ENCODE peak calls at places on chromosomes 1 and 21, in five cellular contexts. K is kidney, L is epithelial cell of esophagus, A is GM23338, C is stomach. H is an unnamed sample.

GRCh38 chr1:10694274-10694632 is 102.2 kb downstream of the CASZ1 start:
- DNase-seq in C (no peak), L (peak; percentile 75), A (peak; percentile 73), K (no peak), H (no peak)

GRCh38 chr1:74205236-74205635 is 7.2 kb downstream of the FPGT start:
- DNase-seq in A (peak; percentile 1), L (no peak), K (no peak), C (no peak), H (no peak)

GRCh38 chr21:38329176-38329575 is 72.4 kb downstream of the KCNJ15 start:
- DNase-seq in L (no peak), C (no peak), K (no peak), A (no peak), H (peak; percentile 31)

GRCh38 chr21:31873696-31874599 is 1.1 kb downstream of the HUNK start:
- DNase-seq in A (peak; percentile 73), C (peak; percentile 51), K (peak; percentile 85), L (no peak), H (no peak)

GRCh38 chr1:65514083-65514482 is 93.6 kb downstream of the LEPR start:
- DNase-seq in C (no peak), L (peak; percentile 43), A (no peak), K (no peak), H (no peak)

GRCh38 chr1:78587213-78587612 is 33.0 kb upstream of the IFI44L start:
- DNase-seq in A (no peak), K (no peak), C (no peak), L (peak; percentile 70), H (no peak)

GRCh38 chr1:110494036-110494435 is 24.9 kb downstream of the KCNA10 start:
- DNase-seq in C (no peak), L (no peak), A (no peak), K (peak; percentile 36), H (no peak)

GRCh38 chr1:151340870-151341754 is 5.9 kb downstream of the RFX5 start:
- DNase-seq in K (no peak), L (peak; percentile 78), A (peak; percentile 98), C (no peak), H (no peak)

GRCh38 chr1:12113433-12114339 is 50.6 kb downstream of the TNFRSF8 start:
- DNase-seq in L (no peak), A (no peak), K (no peak), C (no peak), H (no peak)

GRCh38 chr1:185367218-185367617 is 50.2 kb upstream of the IVNS1ABP start:
- DNase-seq in K (no peak), C (no peak), A (no peak), L (no peak), H (no peak)

GRCh38 chr1:51649593-51650091 is 32.8 kb downstream of the OSBPL9 start:
- DNase-seq in A (peak; percentile 23), C (no peak), K (no peak), L (no peak), H (no peak)

GRCh38 chr21:40146201-40146890 is 279.1 kb downstream of the PCP4 start:
- DNase-seq in A (no peak), K (no peak), L (peak; percentile 42), C (no peak), H (no peak)

GRCh38 chr1:53619811-53620619 is 118.9 kb downstream of the GLIS1 start:
- DNase-seq in A (no peak), C (peak; percentile 25), L (peak; percentile 8), K (peak; percentile 36), H (peak; percentile 35)

GRCh38 chr1:206635080-206635982 is at the start of gene DYRK3:
- DNase-seq in A (peak; percentile 95), L (peak; percentile 96), C (peak; percentile 97), K (peak; percentile 98), H (peak; percentile 96)

GRCh38 chr1:206634365-206635079 is 814 bp upstream of the DYRK3 start:
- DNase-seq in K (peak; percentile 97), C (peak; percentile 95), A (peak; percentile 95), L (peak; percentile 89), H (peak; percentile 92)

GRCh38 chr1:206635983-206636354 is 633 bp downstream of the DYRK3 start:
- DNase-seq in L (no peak), C (no peak), K (no peak), A (no peak), H (no peak)

GRCh38 chr1:206633708-206634121 is 1.6 kb upstream of the DYRK3 start:
- DNase-seq in A (no peak), K (no peak), L (peak; percentile 97), C (no peak), H (no peak)

GRCh38 chr1:206637605-206638004 is 2.3 kb downstream of the DYRK3 start:
- DNase-seq in L (no peak), A (no peak), K (no peak), C (no peak), H (no peak)
- H3K4me3 ChIP-seq in L (no peak overlapping the region), A (no peak overlapping the region), K (no peak overlapping the region), C (no peak overlapping the region), H (no peak overlapping the region)

DNA sequence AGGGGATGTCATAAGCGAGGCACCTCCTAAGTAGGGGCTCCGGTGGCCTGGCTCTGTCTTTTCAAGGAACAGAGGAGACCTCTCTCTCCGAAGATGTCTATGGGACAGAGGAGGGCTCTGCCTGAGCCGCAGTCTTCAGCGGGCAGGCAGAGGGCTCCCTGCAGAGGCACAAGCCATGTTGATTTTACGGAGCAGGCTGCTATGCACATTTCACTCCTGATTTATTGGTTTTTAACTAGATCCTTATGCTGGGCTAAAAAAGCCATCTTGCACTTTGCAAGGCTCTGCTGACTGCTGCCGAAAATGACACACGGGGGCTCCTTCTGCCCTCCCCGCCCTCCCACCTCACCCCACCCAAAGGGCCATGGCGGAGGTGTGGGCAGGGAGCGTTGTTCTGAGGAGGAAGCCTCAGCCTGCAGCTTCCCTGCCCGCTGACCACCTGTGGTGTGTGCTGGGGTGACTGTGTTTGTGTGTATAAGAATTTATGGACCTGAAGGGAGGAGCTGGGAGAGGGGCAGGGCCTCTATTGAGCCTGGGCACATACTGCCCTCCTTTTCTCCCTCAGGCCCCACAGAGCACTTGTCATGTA is 71.2 kb downstream of the FOXD2 start:
- DNase-seq in C (no peak), L (no peak), K (no peak), A (peak; percentile 20), H (no peak)
- H3K4me3 ChIP-seq in C (no peak overlapping the region), L (no peak overlapping the region), K (peak overlapping the region; percentile 40), A (peak overlapping the region; percentile 73), H (no peak overlapping the region)

GRCh38 chr1:194151056-194151455 is 964.6 kb upstream of the B3GALT2 start:
- DNase-seq in L (no peak), K (no peak), A (no peak), C (no peak), H (no peak)

GRCh38 chr1:194155962-194156361 is 969.5 kb upstream of the B3GALT2 start:
- DNase-seq in C (no peak), L (no peak), K (no peak), A (no peak), H (no peak)

GRCh38 chr1:194150242-194150641 is 963.8 kb upstream of the B3GALT2 start:
- DNase-seq in A (no peak), C (no peak), K (no peak), L (no peak), H (no peak)
- H3K4me3 ChIP-seq in A (no peak overlapping the region), C (no peak overlapping the region), K (no peak overlapping the region), L (no peak overlapping the region), H (no peak overlapping the region)

DNA sequence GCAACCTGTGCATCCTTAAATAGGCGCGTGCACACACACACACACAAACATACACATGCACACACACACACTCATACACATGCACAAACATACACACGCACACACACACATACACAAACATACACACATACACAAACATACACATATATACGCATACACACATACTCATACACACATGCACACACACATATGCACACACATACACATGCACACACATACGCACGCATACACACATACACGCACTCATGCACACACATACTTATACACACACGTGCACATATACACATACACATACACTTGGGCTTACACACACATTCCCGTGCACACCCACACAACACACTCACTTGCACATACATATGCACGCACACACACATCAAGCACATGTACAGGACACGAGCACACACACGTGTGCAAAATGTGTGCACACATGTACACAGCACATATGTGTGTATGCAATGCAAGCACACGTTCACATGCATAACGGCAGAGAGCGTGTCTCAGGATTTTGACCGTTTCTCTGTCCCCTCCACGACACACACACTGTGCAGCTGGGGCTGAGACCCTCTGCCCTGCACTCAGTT is 84.5 kb downstream of the SIK1 start:
- DNase-seq in K (no peak), C (no peak), A (no peak), L (no peak), H (no peak)
- H3K4me3 ChIP-seq in K (no peak overlapping the region), C (no peak overlapping the region), A (no peak overlapping the region), L (no peak overlapping the region), H (no peak overlapping the region)

DNA sequence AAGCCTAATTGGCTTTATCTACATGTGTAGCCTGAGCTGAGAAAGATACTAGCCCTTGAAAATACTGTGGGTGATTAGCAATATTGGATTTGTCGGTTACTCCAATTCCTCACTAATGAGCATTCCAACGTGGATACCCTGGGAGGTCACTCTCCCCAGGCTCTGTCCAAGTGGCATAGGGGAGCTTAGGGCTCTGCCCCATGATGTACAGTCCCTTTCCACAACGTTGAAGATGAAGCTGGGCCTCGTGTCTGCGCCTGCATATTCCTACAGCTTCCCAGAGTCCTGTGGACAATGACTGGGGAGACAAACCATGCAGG is 2.6 kb downstream of the RCC1 start:
- DNase-seq in C (no peak), L (no peak), A (no peak), K (no peak), H (no peak)
- H3K4me3 ChIP-seq in C (peak overlapping the region; percentile 76), L (peak overlapping the region; percentile 98), A (peak overlapping the region; percentile 86), K (peak overlapping the region; percentile 96), H (peak overlapping the region; percentile 93)

GRCh38 chr1:207781312-207781711 is 29.5 kb downstream of the CD46 start:
- DNase-seq in A (no peak), C (no peak), L (no peak), K (no peak), H (no peak)
- H3K4me3 ChIP-seq in A (no peak overlapping the region), C (no peak overlapping the region), L (no peak overlapping the region), K (no peak overlapping the region), H (no peak overlapping the region)

GRCh38 chr21:42228709-42229220 is 9.8 kb downstream of the ABCG1 start:
- DNase-seq in A (no peak), C (no peak), K (peak; percentile 77), L (no peak), H (peak; percentile 71)
- H3K4me3 ChIP-seq in A (no peak overlapping the region), C (no peak overlapping the region), K (no peak overlapping the region), L (no peak overlapping the region), H (peak overlapping the region; percentile 28)